ENCODE peak calls at places on chromosome 12, in eight cellular contexts. M, L, B, R, O, Z, A and U are unnamed samples.

GRCh38 chr12:10618338-10618987 is 5.1 kb upstream of the MAGOHB start:
- DNase-seq in O (no peak), A (no peak), M (no peak), L (no peak), B (peak), R (no peak), Z (peak), U (peak)

GRCh38 chr12:53714004-53714403 is 13.2 kb downstream of the CALCOCO1 start:
- DNase-seq in M (no peak), Z (no peak), L (no peak), A (no peak), R (no peak), B (no peak), O (no peak), U (no peak)

GRCh38 chr12:12716151-12716844 is 870 bp upstream of the CDKN1B start:
- DNase-seq in A (no peak), M (no peak), Z (peak), R (no peak), L (no peak), B (peak), O (no peak), U (no peak)

GRCh38 chr12:46400406-46400805 is 27.8 kb upstream of the SLC38A2 start:
- DNase-seq in B (peak), R (no peak), Z (no peak), L (no peak), M (no peak), A (no peak), O (no peak), U (no peak)

GRCh38 chr12:94873368-94874085 is 130.0 kb downstream of the NDUFA12 start:
- DNase-seq in R (no peak), A (peak), Z (no peak), M (no peak), B (peak), O (peak), L (peak), U (peak)

GRCh38 chr12:124233041-124233836 is 61.7 kb upstream of the RFLNA start:
- DNase-seq in B (peak), R (no peak), M (no peak), L (no peak), A (no peak), O (no peak), Z (peak), U (peak)

GRCh38 chr12:53482626-53483165 is 16.6 kb downstream of the MAP3K12 start:
- DNase-seq in L (no peak), B (no peak), R (no peak), O (no peak), Z (no peak), M (no peak), A (no peak), U (no peak)

GRCh38 chr12:12715459-12716150 is 1.6 kb upstream of the CDKN1B start:
- DNase-seq in R (no peak), Z (peak), L (peak), A (peak), B (peak), O (peak), M (no peak), U (no peak)

GRCh38 chr12:21509768-21510167 is 8.2 kb downstream of the GOLT1B start:
- DNase-seq in B (no peak), Z (no peak), M (no peak), L (no peak), R (no peak), A (peak), O (no peak), U (no peak)